ENCODE peak calls at places on chromosomes 1 and 21, in seven cellular contexts. N is mucosa of descending colon, C is tibial nerve, R is right lobe of liver, B is NT2/D1, A is fibroblast of mammary gland, Y is transverse colon. I is an unnamed sample.
A peak's percentile ranks its signal among the peaks of the same experiment; 100 is the strongest.

GRCh38 chr1:32895325-32896215 is 5.6 kb downstream of the TMEM54 start:
- DNase-seq in B (no peak), A (no peak), N (no peak), Y (no peak), C (no peak), R (peak; percentile 73), I (no peak)

GRCh38 chr1:236181059-236181458 is 38.7 kb downstream of the GPR137B start:
- DNase-seq in A (no peak), C (no peak), R (no peak), N (no peak), B (no peak), Y (no peak), I (no peak)

GRCh38 chr1:54904476-54905048 is 17.6 kb upstream of the DHCR24 start:
- DNase-seq in R (no peak), Y (no peak), N (no peak), B (no peak), A (peak; percentile 21), C (no peak), I (no peak)

GRCh38 chr1:4062992-4063391 is 162.9 kb upstream of the C1orf174 start:
- DNase-seq in Y (no peak), R (no peak), N (no peak), C (no peak), B (no peak), A (no peak), I (no peak)

GRCh38 chr1:199044191-199044590 is 405.4 kb downstream of the PTPRC start:
- DNase-seq in Y (no peak), B (no peak), C (no peak), A (no peak), N (no peak), R (no peak), I (no peak)

GRCh38 chr1:198678301-198678836 is 39.5 kb downstream of the PTPRC start:
- DNase-seq in R (no peak), Y (no peak), A (no peak), B (no peak), C (no peak), N (no peak), I (no peak)

GRCh38 chr21:37939251-37939650 is 23.0 kb upstream of the KCNJ6 start:
- DNase-seq in B (no peak), C (no peak), A (no peak), R (no peak), N (no peak), Y (peak; percentile 19), I (no peak)

GRCh38 chr1:117653732-117654484 is 48.1 kb downstream of the TENT5C start:
- DNase-seq in C (no peak), B (no peak), A (no peak), N (no peak), R (no peak), Y (no peak), I (no peak)

GRCh38 chr1:218850367-218850766 is 323.3 kb upstream of the LYPLAL1 start:
- DNase-seq in C (no peak), B (no peak), Y (no peak), N (no peak), R (no peak), A (peak; percentile 6), I (no peak)

GRCh38 chr1:31102501-31102950 is 37.0 kb upstream of the PUM1 start:
- DNase-seq in Y (peak; percentile 49), N (no peak), C (peak; percentile 53), A (peak; percentile 73), R (no peak), B (peak; percentile 20), I (no peak)

DNA sequence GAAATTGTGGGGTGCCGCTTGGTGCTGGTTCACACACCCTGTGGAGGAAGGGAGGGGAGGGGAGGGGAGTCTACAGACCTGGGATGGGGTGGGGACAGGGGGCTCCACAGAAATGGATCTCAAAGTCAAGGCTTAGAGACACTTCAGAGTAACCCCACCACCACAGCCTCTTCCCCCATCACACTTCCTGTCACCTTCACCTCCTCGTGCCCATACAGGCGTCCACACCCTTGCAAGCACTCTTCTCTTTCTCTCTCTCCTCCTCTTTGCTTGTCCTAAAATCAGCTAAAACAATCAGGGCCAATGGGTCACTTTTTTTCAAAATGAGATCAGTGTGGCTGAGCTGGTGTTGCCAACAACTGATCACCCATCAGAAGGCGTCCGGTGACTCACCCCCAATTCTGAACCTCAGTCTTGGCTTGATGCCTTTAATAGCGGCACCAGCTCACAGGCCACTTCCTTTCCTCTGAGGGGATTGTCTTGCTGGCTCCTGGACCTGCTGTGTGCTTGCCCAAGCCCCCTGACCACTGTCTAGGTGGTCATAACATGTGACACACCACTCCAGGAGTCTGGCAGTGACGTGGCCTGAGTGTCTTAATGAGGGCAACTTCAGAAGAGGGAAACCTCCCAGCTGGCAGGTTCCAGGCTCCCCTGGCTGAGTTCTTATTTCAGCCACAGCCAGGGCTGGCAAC is 1.5 kb downstream of the DRAXIN start:
- DNase-seq in R (no peak), C (no peak), Y (peak; percentile 19), A (peak; percentile 90), N (no peak), B (no peak), I (no peak)
- H3K4me3 ChIP-seq in R (no peak overlapping the region), C (no peak overlapping the region), Y (no peak overlapping the region), A (no peak overlapping the region), N (no peak overlapping the region), B (peak overlapping the region; percentile 80), I (no peak overlapping the region)

GRCh38 chr1:87872189-87872588 is 543.5 kb downstream of the LMO4 start:
- DNase-seq in N (no peak), B (no peak), C (no peak), Y (no peak), R (no peak), A (no peak), I (no peak)

GRCh38 chr1:87872692-87873091 is 544.0 kb downstream of the LMO4 start:
- DNase-seq in N (no peak), A (no peak), C (no peak), R (no peak), Y (no peak), B (no peak), I (no peak)

GRCh38 chr1:87866416-87866815 is 537.7 kb downstream of the LMO4 start:
- DNase-seq in R (no peak), A (no peak), Y (no peak), N (no peak), B (no peak), C (no peak), I (no peak)

GRCh38 chr1:87867631-87868030 is 539.0 kb downstream of the LMO4 start:
- DNase-seq in N (no peak), R (no peak), A (peak; percentile 83), B (no peak), C (no peak), Y (no peak), I (no peak)

DNA sequence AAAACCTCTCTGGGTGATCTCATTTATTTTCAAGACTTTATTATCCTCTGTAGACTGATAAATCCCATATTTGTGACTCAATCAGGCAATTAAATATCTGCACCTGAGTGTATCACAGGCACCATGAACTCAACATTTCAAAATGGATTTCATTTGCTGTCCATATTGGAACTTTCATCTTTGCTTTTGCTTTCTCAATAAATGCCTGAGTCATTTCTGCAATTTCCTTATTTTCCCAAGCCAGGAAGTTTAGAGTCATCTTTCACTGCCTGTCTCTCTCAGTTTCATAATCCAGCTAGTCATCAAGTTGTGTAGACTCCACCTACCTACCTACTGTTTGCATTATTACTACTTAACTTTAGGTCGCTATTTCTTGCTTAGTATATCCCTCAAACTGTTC is 540.9 kb downstream of the LMO4 start:
- DNase-seq in Y (no peak), N (no peak), B (no peak), C (no peak), A (peak; percentile 91), R (no peak), I (no peak)
- H3K4me3 ChIP-seq in Y (no peak overlapping the region), N (no peak overlapping the region), B (no peak overlapping the region), C (no peak overlapping the region), A (no peak overlapping the region), R (no peak overlapping the region), I (no peak overlapping the region)

DNA sequence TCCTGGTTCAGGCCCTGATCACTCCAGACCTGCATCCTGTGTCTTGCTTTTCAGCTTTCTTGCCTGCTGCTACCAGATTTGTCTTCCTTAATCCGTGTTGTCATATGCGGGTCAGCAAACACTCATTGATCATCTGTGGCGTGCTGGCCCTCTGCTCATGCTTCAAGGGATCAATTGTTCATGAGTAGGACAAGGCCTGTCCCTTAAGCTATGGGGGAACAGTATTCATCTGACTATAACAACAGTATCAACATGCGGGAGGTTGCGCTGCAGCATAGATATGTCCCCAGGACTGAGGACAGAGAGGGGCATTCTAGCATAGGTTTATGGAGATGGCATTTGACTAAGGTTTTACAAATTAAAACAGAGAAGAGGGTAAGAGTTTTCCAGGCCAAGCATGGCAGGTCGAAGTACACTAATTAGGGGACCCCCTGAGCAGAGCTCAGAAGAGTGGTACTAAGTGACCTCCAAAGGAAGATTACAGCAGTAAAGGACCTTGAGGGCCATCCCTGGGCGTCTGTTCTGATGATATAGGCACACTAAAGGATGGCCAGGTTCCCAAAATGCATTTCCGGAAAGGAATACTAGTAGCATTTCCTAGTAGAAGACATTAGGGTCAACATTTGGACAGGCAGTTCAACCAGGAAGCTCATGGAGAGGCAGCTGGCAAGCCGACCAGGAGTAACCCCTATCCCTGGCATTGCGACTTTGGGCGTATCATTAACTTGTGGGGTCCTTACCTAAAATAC is 805 bp upstream of the ZNF672 start:
- DNase-seq in C (no peak), A (no peak), B (no peak), R (no peak), Y (peak; percentile 26), N (no peak), I (no peak)
- H3K4me3 ChIP-seq in C (peak overlapping the region; percentile 99), A (peak overlapping the region; percentile 64), B (peak overlapping the region; percentile 29), R (peak overlapping the region; percentile 83), Y (peak overlapping the region; percentile 97), N (peak overlapping the region; percentile 94), I (peak overlapping the region; percentile 62)

DNA sequence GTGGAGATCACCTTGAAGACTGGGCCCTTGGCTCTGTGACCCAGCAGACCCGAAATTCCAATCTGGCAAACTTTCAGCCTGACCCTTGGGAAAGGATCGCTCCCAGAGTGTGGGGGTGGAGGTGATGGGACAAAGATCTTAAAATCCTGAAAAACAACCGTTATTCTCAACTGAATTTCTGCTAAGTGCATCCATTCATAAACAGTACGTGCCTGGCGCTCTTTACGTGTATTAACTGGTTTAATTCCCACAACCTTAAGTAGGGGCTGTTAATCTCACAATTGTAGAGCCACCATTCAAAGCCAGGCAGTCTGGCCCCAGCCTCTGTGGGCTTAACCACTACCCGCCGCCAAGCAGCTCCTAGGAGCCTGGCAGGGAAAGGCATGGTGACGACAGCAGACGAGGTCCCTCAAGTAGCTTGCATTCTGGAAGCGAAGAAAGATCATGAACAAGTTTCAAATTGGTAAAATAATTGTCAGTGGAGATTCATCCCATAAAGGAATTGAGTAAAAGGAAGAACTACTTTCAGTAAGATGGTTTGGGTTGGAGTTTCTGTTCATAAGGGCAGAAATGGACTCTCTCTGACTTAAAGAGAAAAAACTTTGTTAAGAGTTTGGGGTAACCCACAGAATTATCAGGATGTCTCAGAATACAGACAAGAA is 11.4 kb upstream of the RGS16 start:
- DNase-seq in Y (no peak), N (peak; percentile 63), C (peak; percentile 61), B (no peak), A (peak; percentile 47), R (no peak), I (peak; percentile 59)
- H3K4me3 ChIP-seq in Y (peak overlapping the region; percentile 38), N (no peak overlapping the region), C (peak overlapping the region; percentile 55), B (peak overlapping the region; percentile 42), A (peak overlapping the region; percentile 22), R (no peak overlapping the region), I (peak overlapping the region; percentile 62)

DNA sequence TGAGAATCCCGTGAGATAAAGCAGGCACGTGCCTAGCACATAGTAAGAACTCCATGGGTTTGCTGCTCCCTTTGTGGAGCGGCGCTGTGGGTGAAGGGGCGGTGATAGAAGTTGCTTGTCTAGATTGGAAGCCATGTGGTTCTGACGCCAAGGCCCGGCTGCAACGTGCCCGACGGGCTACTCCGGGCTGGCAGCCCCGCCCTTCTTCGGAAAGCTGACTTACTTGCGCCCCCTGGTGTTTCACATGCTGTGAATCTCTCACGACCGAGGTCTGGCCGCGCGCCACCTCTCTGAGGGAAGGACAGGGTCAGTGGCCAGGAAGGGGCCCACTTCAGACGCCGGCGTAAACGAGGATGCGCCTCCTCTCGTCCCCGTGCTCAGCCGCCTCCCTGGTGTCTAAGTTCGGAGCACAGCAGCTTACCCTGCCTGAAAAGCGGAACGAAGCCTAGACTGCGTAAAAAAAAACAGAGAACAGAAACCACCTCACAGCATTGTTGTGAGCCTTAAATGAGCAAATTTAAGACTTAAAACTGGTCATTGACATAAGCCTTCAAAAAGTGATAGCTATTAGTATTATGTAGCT is 42.6 kb upstream of the WNT2B start:
- DNase-seq in A (peak; percentile 95), B (peak; percentile 94), R (peak; percentile 95), C (peak; percentile 97), N (peak; percentile 94), Y (peak; percentile 96), I (peak; percentile 85)
- H3K4me3 ChIP-seq in A (peak overlapping the region; percentile 39), B (no peak overlapping the region), R (no peak overlapping the region), C (peak overlapping the region; percentile 28), N (no peak overlapping the region), Y (peak overlapping the region; percentile 22), I (peak overlapping the region; percentile 51)